ENCODE peak calls at places on chromosome 11, in five cellular contexts. N, R, K, J and V are unnamed samples.

GRCh38 chr11:129530154-129530895 is 154.7 kb downstream of the BARX2 start:
- DNase-seq in N (no peak), R (no peak), K (no peak), J (no peak), V (no peak)

GRCh38 chr11:121459413-121460041 is 6.8 kb upstream of the SORL1-AS1 start:
- DNase-seq in N (no peak), R (no peak), K (no peak), J (no peak), V (peak)

GRCh38 chr11:129230006-129230405 is 37.9 kb upstream of the ARHGAP32 start:
- DNase-seq in N (no peak), R (no peak), K (no peak), J (no peak), V (peak)

GRCh38 chr11:101127699-101128570 is 1.7 kb downstream of the PGR start:
- DNase-seq in N (no peak), R (no peak), K (peak), J (no peak), V (no peak)

GRCh38 chr11:66126808-66127555 is 56.9 kb downstream of the PACS1 start:
- DNase-seq in N (no peak), R (no peak), K (peak), J (peak), V (peak)

GRCh38 chr11:110655967-110656366 is 56.3 kb downstream of the ARHGAP20 start:
- DNase-seq in N (no peak), R (no peak), K (no peak), J (no peak), V (no peak)

GRCh38 chr11:114790910-114791309 is 112.6 kb downstream of the NXPE2 start:
- DNase-seq in N (no peak), R (no peak), K (no peak), J (no peak), V (no peak)

GRCh38 chr11:9314291-9315077 is at the start of gene TMEM41B:
- DNase-seq in N (peak), R (peak), K (peak), J (peak), V (peak)

GRCh38 chr11:102154806-102155205 is 44.6 kb downstream of the YAP1 start:
- DNase-seq in N (no peak), R (peak), K (no peak), J (no peak), V (no peak)

GRCh38 chr11:44424841-44425240 is 114.9 kb upstream of the ALX4 start:
- DNase-seq in N (no peak), R (peak), K (no peak), J (no peak), V (no peak)

GRCh38 chr11:127106142-127106541 is 105.6 kb upstream of the KIRREL3 start:
- DNase-seq in N (peak), R (no peak), K (no peak), J (no peak), V (no peak)

GRCh38 chr11:115607621-115608191 is 103.5 kb upstream of the CADM1 start:
- DNase-seq in N (no peak), R (no peak), K (peak), J (no peak), V (no peak)

GRCh38 chr11:29373725-29374124 is 643.1 kb downstream of the KCNA4 start:
- DNase-seq in N (no peak), R (no peak), K (no peak), J (no peak), V (no peak)

GRCh38 chr11:113577356-113578163 is 102.4 kb upstream of the DRD2 start:
- DNase-seq in N (peak), R (no peak), K (no peak), J (no peak), V (no peak)

GRCh38 chr11:35617687-35618496 is at the start of gene FJX1:
- DNase-seq in N (peak), R (peak), K (peak), J (no peak), V (no peak)

GRCh38 chr11:203945-204586 is 3.1 kb downstream of the BET1L start:
- DNase-seq in N (no peak), R (no peak), K (no peak), J (no peak), V (no peak)

GRCh38 chr11:111310088-111310487 is 11.7 kb downstream of the POU2AF3 start:
- DNase-seq in N (peak), R (peak), K (no peak), J (no peak), V (no peak)

GRCh38 chr11:115119136-115119535 is 385.1 kb downstream of the CADM1 start:
- DNase-seq in N (no peak), R (no peak), K (no peak), J (no peak), V (no peak)

GRCh38 chr11:62694455-62695167 is 5.3 kb upstream of the LRRN4CL start:
- DNase-seq in N (peak), R (no peak), K (peak), J (peak), V (peak)

GRCh38 chr11:78379039-78379670 is 38.5 kb downstream of the GAB2 start:
- DNase-seq in N (no peak), R (no peak), K (no peak), J (no peak), V (no peak)

GRCh38 chr11:1779034-1779805 is 15.5 kb upstream of the CTSD start:
- DNase-seq in N (no peak), R (no peak), K (no peak), J (no peak), V (no peak)

GRCh38 chr11:17864478-17864941 is 129.9 kb downstream of the KCNC1 start:
- DNase-seq in N (no peak), R (no peak), K (no peak), J (no peak), V (no peak)

GRCh38 chr11:44773351-44773965 is 46.7 kb downstream of the TSPAN18 start:
- DNase-seq in N (no peak), R (no peak), K (no peak), J (no peak), V (no peak)

GRCh38 chr11:111935331-111936044 is 1.7 kb upstream of the DIXDC1 start:
- DNase-seq in N (no peak), R (no peak), K (peak), J (no peak), V (no peak)

GRCh38 chr11:79007811-79008294 is 433.0 kb downstream of the TENM4 start:
- DNase-seq in N (no peak), R (no peak), K (no peak), J (no peak), V (no peak)

GRCh38 chr11:115579181-115579825 is 75.1 kb upstream of the CADM1 start:
- DNase-seq in N (no peak), R (no peak), K (no peak), J (no peak), V (no peak)

GRCh38 chr11:116118138-116118470 is 613.9 kb upstream of the CADM1 start:
- DNase-seq in N (no peak), R (no peak), K (no peak), J (no peak), V (no peak)

GRCh38 chr11:13053255-13053917 is 44.3 kb downstream of the RASSF10 start:
- DNase-seq in N (no peak), R (no peak), K (no peak), J (no peak), V (no peak)

GRCh38 chr11:13118691-13119090 is 109.6 kb downstream of the RASSF10 start:
- DNase-seq in N (no peak), R (peak), K (no peak), J (no peak), V (no peak)

GRCh38 chr11:61193596-61193995 is 9.7 kb upstream of the PGA3 start:
- DNase-seq in N (no peak), R (no peak), K (no peak), J (no peak), V (no peak)

GRCh38 chr11:62806611-62807121 is 1.4 kb upstream of the NXF1 start:
- DNase-seq in N (no peak), R (peak), K (peak), J (no peak), V (no peak)

GRCh38 chr11:10909141-10909883 is 51.5 kb upstream of the ZBED5 start:
- DNase-seq in N (no peak), R (peak), K (no peak), J (no peak), V (no peak)

GRCh38 chr11:31798057-31799035 is 12.8 kb downstream of the PAX6 start:
- DNase-seq in N (no peak), R (no peak), K (no peak), J (no peak), V (no peak)

GRCh38 chr11:117807482-117808272 is 10.7 kb upstream of the DSCAML1 start:
- DNase-seq in N (peak), R (no peak), K (peak), J (peak), V (peak)

GRCh38 chr11:43010042-43010441 is 301.8 kb upstream of the API5 start:
- DNase-seq in N (no peak), R (no peak), K (no peak), J (no peak), V (no peak)

GRCh38 chr11:126129681-126130671 is 67.3 kb upstream of the CDON start:
- DNase-seq in N (peak), R (no peak), K (no peak), J (no peak), V (no peak)

GRCh38 chr11:72724851-72725730 is 27.1 kb downstream of the ARAP1 start:
- DNase-seq in N (peak), R (peak), K (peak), J (peak), V (peak)